ENCODE peak calls at places on chromosome 16, in eight cellular contexts. S is endothelial cell; M is HEK293T; E is HTR-8/SVneo; Y is activated T-cell treated with anti-CD3 and anti-CD28 coated beads, Interleukin-2, amount 50 U/mL, for 72 hours; G is RWPE2; A is hippocampal formation; D is BJ. I is an unnamed sample.

GRCh38 chr16:75763250-75763649 is 37.0 kb upstream of the CPHXL start:
- DNase-seq in G (no peak), S (no peak), E (no peak), M (no peak), D (no peak), Y (no peak), A (no peak), I (no peak)

GRCh38 chr16:52548261-52549010 is 1.5 kb upstream of the TOX3 start:
- DNase-seq in A (no peak), G (no peak), Y (no peak), E (no peak), S (no peak), D (no peak), M (no peak), I (no peak)

GRCh38 chr16:5309946-5310611 is 212.5 kb upstream of the EEF2KMT start:
- DNase-seq in D (no peak), Y (no peak), G (no peak), A (no peak), M (no peak), E (no peak), S (no peak), I (no peak)

GRCh38 chr16:82470506-82471196 is 156.1 kb upstream of the CDH13 start:
- DNase-seq in G (no peak), S (no peak), D (no peak), M (no peak), A (no peak), E (no peak), Y (no peak), I (no peak)

GRCh38 chr16:11005611-11005975 is 61.2 kb downstream of the CLEC16A start:
- DNase-seq in G (no peak), E (no peak), M (no peak), D (no peak), Y (no peak), A (no peak), S (no peak), I (no peak)

GRCh38 chr16:30982548-30983288 is 2.3 kb upstream of the HSD3B7 start:
- DNase-seq in A (no peak), S (no peak), Y (no peak), E (no peak), G (no peak), M (no peak), D (no peak), I (no peak)

GRCh38 chr16:49754495-49755290 is 101.2 kb downstream of the ZNF423 start:
- DNase-seq in Y (no peak), D (no peak), G (no peak), E (no peak), M (no peak), S (peak; percentile 56), A (no peak), I (no peak)

GRCh38 chr16:9409753-9410493 is 318.5 kb downstream of the HAPSTR1 start:
- DNase-seq in G (no peak), S (no peak), A (no peak), D (no peak), M (no peak), Y (no peak), E (no peak), I (no peak)

GRCh38 chr16:84823484-84823883 is 3.7 kb downstream of the CRISPLD2 start:
- DNase-seq in D (no peak), M (no peak), Y (no peak), S (no peak), G (no peak), A (no peak), E (no peak), I (no peak)

GRCh38 chr16:82454152-82454551 is 172.6 kb upstream of the CDH13 start:
- DNase-seq in S (no peak), Y (no peak), D (no peak), G (no peak), M (no peak), E (no peak), A (no peak), I (no peak)

GRCh38 chr16:68215302-68215701 is 20.6 kb downstream of the ESRP2 start:
- DNase-seq in G (no peak), A (no peak), M (no peak), E (no peak), S (no peak), D (no peak), Y (no peak), I (no peak)

GRCh38 chr16:73068546-73069401 is 20.8 kb upstream of the ZFHX3 start:
- DNase-seq in Y (no peak), S (no peak), G (peak; percentile 91), M (peak; percentile 76), A (no peak), E (peak; percentile 83), D (no peak), I (no peak)

GRCh38 chr16:73743665-73744496 is 552.7 kb upstream of the PSMD7 start:
- DNase-seq in A (no peak), S (peak; percentile 29), D (no peak), G (no peak), M (peak; percentile 9), E (no peak), Y (no peak), I (no peak)

GRCh38 chr16:1706386-1707192 is 594 bp downstream of the MAPK8IP3 start:
- DNase-seq in E (no peak), Y (peak; percentile 51), M (no peak), S (peak; percentile 22), G (no peak), A (no peak), D (no peak), I (no peak)

GRCh38 chr16:19875900-19876299 is 8.7 kb downstream of the GPRC5B start:
- DNase-seq in G (no peak), S (no peak), E (no peak), Y (no peak), A (no peak), D (no peak), M (no peak), I (no peak)

GRCh38 chr16:88878967-88879787 is 12.7 kb upstream of the PABPN1L start:
- DNase-seq in G (no peak), Y (no peak), M (no peak), S (no peak), E (no peak), D (no peak), A (no peak), I (no peak)

GRCh38 chr16:48013476-48013875 is 142.3 kb downstream of the ABCC12 start:
- DNase-seq in S (no peak), E (peak; percentile 14), D (no peak), Y (no peak), G (peak; percentile 85), M (no peak), A (no peak), I (no peak)

GRCh38 chr16:74603848-74604247 is 3.1 kb downstream of the GLG1 start:
- DNase-seq in M (no peak), S (no peak), Y (no peak), A (no peak), G (no peak), E (no peak), D (no peak), I (no peak)

GRCh38 chr16:14682121-14682520 is 12.0 kb downstream of the PLA2G10 start:
- DNase-seq in D (no peak), A (no peak), M (no peak), Y (no peak), S (no peak), E (no peak), G (no peak), I (no peak)

GRCh38 chr16:66467611-66468010 is 40.5 kb downstream of the BEAN1 start:
- DNase-seq in Y (no peak), M (no peak), A (no peak), D (no peak), G (no peak), S (no peak), E (no peak), I (no peak)

GRCh38 chr16:70295634-70296033 is 3.4 kb upstream of the DDX19B start:
- DNase-seq in D (no peak), S (no peak), M (no peak), A (no peak), Y (no peak), G (no peak), E (no peak), I (no peak)

GRCh38 chr16:56451753-56452689 is 667 bp downstream of the OGFOD1 start:
- DNase-seq in Y (peak; percentile 6), S (peak; percentile 12), M (peak; percentile 53), A (no peak), E (peak; percentile 27), G (no peak), D (peak; percentile 2), I (peak; percentile 68)

GRCh38 chr16:54475019-54475418 is 188.4 kb upstream of the IRX3 start:
- DNase-seq in G (no peak), Y (no peak), A (no peak), S (no peak), D (no peak), M (no peak), E (no peak), I (no peak)

I was measured in NCI-H1105.